ENCODE peak calls at places on chromosomes 16 and 17, in six cellular contexts. K is activated naive CD4-positive, alpha-beta T cell treated with Interleukin-2 at 50 U/mL for 16 hours; W is retina; A is HS-5; U is MM.1S; N is iris pigment epithelial cell. I is an unnamed sample.
A peak's percentile ranks its signal among the peaks of the same experiment; 100 is the strongest.

GRCh38 chr16:69084301-69084700 is 21.2 kb upstream of the HAS3 start:
- DNase-seq in N (peak; percentile 61), U (no peak), A (no peak), K (no peak), W (no peak), I (no peak)

GRCh38 chr17:75417054-75417453 is 11.6 kb upstream of the GRB2 start:
- DNase-seq in U (no peak), N (no peak), W (no peak), A (no peak), K (no peak), I (no peak)

GRCh38 chr16:49713770-49714169 is 142.1 kb downstream of the ZNF423 start:
- DNase-seq in U (no peak), N (no peak), A (no peak), W (no peak), K (no peak), I (no peak)

GRCh38 chr16:74321356-74321755 is 24.7 kb downstream of the PSMD7 start:
- DNase-seq in W (no peak), U (no peak), A (no peak), N (no peak), K (no peak), I (no peak)

GRCh38 chr16:87847467-87847784 is 21.9 kb downstream of the SLC7A5 start:
- DNase-seq in N (no peak), A (no peak), K (no peak), W (no peak), U (no peak), I (no peak)

GRCh38 chr16:12502671-12503070 is 301.0 kb downstream of the CPPED1 start:
- DNase-seq in U (no peak), W (no peak), K (no peak), N (no peak), A (no peak), I (no peak)

GRCh38 chr17:68318103-68318991 is 27.1 kb downstream of the ARSG start:
- DNase-seq in W (peak; percentile 80), K (no peak), U (no peak), N (peak; percentile 57), A (peak; percentile 74), I (no peak)

GRCh38 chr16:85017151-85017550 is 5.8 kb upstream of the ZDHHC7 start:
- DNase-seq in K (peak; percentile 39), U (peak; percentile 55), W (no peak), N (peak; percentile 65), A (no peak), I (no peak)